ENCODE peak calls at places on chromosomes 12 and 14, in five cellular contexts. Z is fibroblast of the aortic adventitia, K is transverse colon, S is heart left ventricle, L is astrocyte. V is an unnamed sample.

GRCh38 chr14:105913221-105913620 is 386.8 kb downstream of the TMEM121 start:
- DNase-seq in L (no peak), S (no peak), K (no peak), Z (no peak), V (no peak)

GRCh38 chr14:38238881-38239280 is 17.0 kb downstream of the CLEC14A start:
- DNase-seq in L (no peak), Z (no peak), S (no peak), K (no peak), V (no peak)

GRCh38 chr12:113186033-113186365 is 478 bp downstream of the RITA1 start:
- DNase-seq in Z (peak; percentile 27), S (no peak), L (no peak), K (no peak), V (no peak)

GRCh38 chr12:74988156-74988555 is 221.5 kb downstream of the KCNC2 start:
- DNase-seq in K (no peak), L (no peak), S (no peak), Z (no peak), V (no peak)

GRCh38 chr12:131832393-131833231 is 4.4 kb downstream of the MMP17 start:
- DNase-seq in K (peak; percentile 44), Z (peak; percentile 79), L (no peak), S (peak; percentile 68), V (peak; percentile 62)

GRCh38 chr14:73774244-73774575 is 60.0 kb upstream of the PNMA1 start:
- DNase-seq in L (no peak), S (no peak), K (no peak), Z (no peak), V (no peak)

GRCh38 chr14:89428556-89429196 is 11.6 kb upstream of the FOXN3 start:
- DNase-seq in Z (peak; percentile 31), K (no peak), S (peak; percentile 47), L (peak; percentile 54), V (no peak)

GRCh38 chr12:106228320-106228710 is 19.5 kb downstream of the CKAP4 start:
- DNase-seq in L (no peak), Z (no peak), K (no peak), S (no peak), V (no peak)

GRCh38 chr14:28975084-28975483 is 208.5 kb downstream of the FOXG1 start:
- DNase-seq in L (no peak), K (no peak), Z (no peak), S (no peak), V (no peak)

GRCh38 chr12:11651785-11652184 is 2.3 kb downstream of the ETV6 start:
- DNase-seq in K (peak; percentile 27), L (no peak), S (no peak), Z (peak; percentile 23), V (no peak)

GRCh38 chr12:6224550-6224949 is 24.4 kb downstream of the CD9 start:
- DNase-seq in K (peak; percentile 50), L (peak; percentile 62), Z (no peak), S (no peak), V (no peak)

GRCh38 chr12:19285793-19286448 is 153.4 kb upstream of the AEBP2 start:
- DNase-seq in K (no peak), L (no peak), Z (no peak), S (no peak), V (no peak)

GRCh38 chr12:113134521-113134951 is 1.0 kb downstream of the RASAL1 start:
- DNase-seq in S (no peak), Z (no peak), K (no peak), L (no peak), V (no peak)

GRCh38 chr12:56565510-56566101 is 44.0 kb downstream of the RBMS2 start:
- DNase-seq in Z (peak; percentile 87), K (peak; percentile 76), L (peak; percentile 25), S (peak; percentile 91), V (peak; percentile 67)

GRCh38 chr12:7646178-7646475 is 19.6 kb downstream of the APOBEC1 start:
- DNase-seq in L (no peak), Z (no peak), S (no peak), K (no peak), V (no peak)

GRCh38 chr14:24984846-24985589 is 64.9 kb downstream of the STXBP6 start:
- DNase-seq in S (peak; percentile 30), L (no peak), K (peak; percentile 80), Z (no peak), V (no peak)

GRCh38 chr14:75279153-75279738 is 618 bp downstream of the FOS start:
- DNase-seq in Z (peak; percentile 86), S (peak; percentile 82), L (peak; percentile 76), K (peak; percentile 77), V (peak; percentile 84)

GRCh38 chr12:46214668-46215429 is 54.0 kb downstream of the SLC38A1 start:
- DNase-seq in Z (no peak), S (no peak), L (no peak), K (peak; percentile 66), V (no peak)
- H3K4me3 ChIP-seq in Z (no peak overlapping the region), S (no peak overlapping the region), L (no peak overlapping the region), K (no peak overlapping the region), V (no peak overlapping the region)

GRCh38 chr14:99647407-99647806 is 2.5 kb downstream of the HHIPL1 start:
- DNase-seq in K (no peak), L (peak; percentile 73), S (no peak), Z (peak; percentile 24), V (no peak)

GRCh38 chr14:99645545-99646505 is 896 bp downstream of the HHIPL1 start:
- DNase-seq in Z (no peak), K (no peak), L (no peak), S (no peak), V (no peak)

GRCh38 chr14:99644035-99644587 is 818 bp upstream of the HHIPL1 start:
- DNase-seq in Z (no peak), L (no peak), S (no peak), K (no peak), V (no peak)

GRCh38 chr14:99643343-99643742 is 1.6 kb upstream of the HHIPL1 start:
- DNase-seq in S (no peak), K (no peak), L (no peak), Z (no peak), V (no peak)

GRCh38 chr14:99644723-99645544 is at the start of gene HHIPL1:
- DNase-seq in K (no peak), Z (peak; percentile 30), S (peak; percentile 49), L (peak; percentile 39), V (peak; percentile 17)
- H3K4me3 ChIP-seq in K (peak within 1 kb of the TSS; percentile 47), Z (peak within 1 kb of the TSS; percentile 48), S (peak within 1 kb of the TSS; percentile 48), L (peak within 1 kb of the TSS; percentile 29), V (peak within 1 kb of the TSS; percentile 69)

GRCh38 chr14:77033622-77034521 is 5.4 kb upstream of the IRF2BPL start:
- DNase-seq in S (peak; percentile 89), K (peak; percentile 89), Z (peak; percentile 83), L (peak; percentile 75), V (peak; percentile 89)
- H3K4me3 ChIP-seq in S (peak overlapping the region; percentile 50), K (peak overlapping the region; percentile 52), Z (peak overlapping the region; percentile 71), L (peak overlapping the region; percentile 62), V (peak overlapping the region; percentile 63)

DNA sequence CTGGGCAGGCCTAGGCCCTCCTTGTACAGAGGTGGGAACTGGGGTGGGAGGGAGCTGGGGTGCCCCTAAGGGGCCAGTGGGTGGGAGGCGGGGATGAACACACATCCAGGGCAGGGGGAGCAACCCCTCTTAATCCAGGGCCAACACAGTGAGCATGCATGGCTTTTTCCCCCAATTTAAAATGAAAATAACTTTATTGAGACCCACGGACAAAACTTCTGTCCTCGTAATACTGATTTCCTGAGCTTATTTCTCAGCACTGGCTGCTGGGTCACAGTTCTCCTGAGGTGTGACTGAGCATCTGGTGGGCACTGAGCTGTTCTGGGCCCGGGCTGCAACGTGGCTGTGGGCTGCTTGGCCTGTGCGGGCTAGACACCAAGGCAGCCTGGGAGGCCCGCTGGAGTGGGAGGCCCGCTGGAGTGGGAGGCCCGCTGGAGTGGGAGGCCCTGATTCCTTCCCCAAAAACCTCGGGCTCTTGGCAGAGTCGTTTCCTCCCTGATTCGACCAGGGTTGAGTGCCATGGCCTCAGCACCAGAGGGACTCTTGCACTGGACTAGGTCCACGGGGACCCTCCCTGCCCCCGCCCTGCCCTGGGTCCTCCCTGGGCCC is 24.9 kb upstream of the TRAF3 start:
- DNase-seq in K (no peak), Z (no peak), S (no peak), L (no peak), V (no peak)
- H3K4me3 ChIP-seq in K (no peak overlapping the region), Z (no peak overlapping the region), S (no peak overlapping the region), L (no peak overlapping the region), V (no peak overlapping the region)

GRCh38 chr14:104135904-104136471 is 2.4 kb upstream of the KIF26A start:
- DNase-seq in S (peak; percentile 26), L (no peak), K (no peak), Z (no peak), V (peak; percentile 28)
- H3K4me3 ChIP-seq in S (peak overlapping the region; percentile 61), L (no peak overlapping the region), K (peak overlapping the region; percentile 24), Z (no peak overlapping the region), V (peak overlapping the region; percentile 72)

DNA sequence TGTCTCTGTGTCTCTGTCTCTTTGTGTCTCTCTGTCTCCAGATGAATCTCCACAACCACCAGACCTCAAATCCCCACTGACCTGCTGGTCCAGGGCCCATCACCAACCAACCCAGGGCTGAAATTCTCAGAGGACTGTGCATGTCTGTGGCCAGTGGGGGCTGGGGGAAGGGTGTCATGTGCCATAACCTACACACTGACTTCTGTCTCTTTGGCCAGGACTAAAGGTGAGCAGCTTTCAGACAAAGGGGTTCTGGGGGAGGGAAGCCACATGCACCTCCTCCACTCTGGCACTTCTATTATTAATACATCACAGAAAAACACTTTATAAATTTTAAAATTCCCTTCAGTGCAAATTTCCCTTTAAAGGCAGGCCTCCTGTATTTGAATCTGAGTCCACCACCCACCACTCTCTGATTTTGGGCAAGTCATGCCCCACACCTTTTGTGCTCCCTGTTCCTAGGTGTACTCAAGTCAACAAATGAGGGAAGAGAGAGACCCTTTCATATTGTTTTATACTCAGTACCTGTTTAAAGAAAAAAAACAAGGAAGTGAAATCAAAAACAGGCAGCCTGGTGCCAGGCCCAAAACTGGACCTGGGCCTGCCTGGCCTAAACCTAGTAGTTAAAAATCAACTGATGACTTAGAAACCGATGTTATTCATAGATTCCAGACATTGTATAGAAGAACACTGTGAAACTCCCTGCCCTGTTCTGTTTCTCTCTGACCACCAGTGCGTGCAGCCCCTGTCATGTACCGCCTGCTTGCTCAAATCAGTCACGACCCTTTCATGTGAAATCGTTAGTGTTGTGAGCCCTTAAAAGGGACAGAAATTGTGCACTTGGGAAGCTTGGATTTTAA is 80.2 kb downstream of the TUNAR start:
- DNase-seq in K (no peak), S (no peak), L (no peak), Z (no peak), V (no peak)
- H3K4me3 ChIP-seq in K (no peak overlapping the region), S (no peak overlapping the region), L (no peak overlapping the region), Z (no peak overlapping the region), V (no peak overlapping the region)